ENCODE peak calls at places on chromosomes 13 and 19, in four cellular contexts. One of them, this sample, is unnamed.

GRCh38 chr19:16542045-16542893 is at the start of gene CHERP:
- DNase-seq in fibroblast of lung: peak; percentile 92
- DNase-seq in HCT116: peak; percentile 83
- DNase-seq in GM23248: peak; percentile 98
- DNase-seq in this sample: peak; percentile 98

GRCh38 chr13:57666131-57666530 is 34.6 kb downstream of the PCDH17 start:
- DNase-seq in fibroblast of lung: no peak
- DNase-seq in GM23248: no peak
- DNase-seq in HCT116: no peak
- DNase-seq in this sample: no peak

GRCh38 chr19:19354932-19355331 is 34.3 kb downstream of the MAU2 start:
- DNase-seq in HCT116: no peak
- DNase-seq in GM23248: no peak
- DNase-seq in fibroblast of lung: no peak
- DNase-seq in this sample: no peak

GRCh38 chr13:32881074-32881791 is 135.0 kb upstream of the KL start:
- DNase-seq in GM23248: peak; percentile 93
- DNase-seq in fibroblast of lung: peak; percentile 98
- DNase-seq in HCT116: no peak
- DNase-seq in this sample: no peak

GRCh38 chr13:98141938-98142426 is 912 bp upstream of the FARP1 start:
- DNase-seq in GM23248: no peak
- DNase-seq in fibroblast of lung: no peak
- DNase-seq in HCT116: no peak
- DNase-seq in this sample: peak; percentile 69

GRCh38 chr13:31733066-31733465 is 6.3 kb upstream of the RXFP2 start:
- DNase-seq in HCT116: no peak
- DNase-seq in GM23248: no peak
- DNase-seq in fibroblast of lung: peak; percentile 11
- DNase-seq in this sample: no peak

GRCh38 chr13:91946498-91947070 is 548.2 kb downstream of the GPC5 start:
- DNase-seq in GM23248: peak; percentile 1
- DNase-seq in HCT116: no peak
- DNase-seq in fibroblast of lung: peak; percentile 16
- DNase-seq in this sample: peak; percentile 63

GRCh38 chr13:63455938-63456337 is 2040.3 kb upstream of the PCDH20 start:
- DNase-seq in fibroblast of lung: no peak
- DNase-seq in HCT116: no peak
- DNase-seq in GM23248: peak; percentile 1
- DNase-seq in this sample: peak; percentile 17

GRCh38 chr19:43495082-43495481 is 9.5 kb downstream of the PHLDB3 start:
- DNase-seq in HCT116: no peak
- DNase-seq in fibroblast of lung: no peak
- DNase-seq in GM23248: no peak
- DNase-seq in this sample: no peak

GRCh38 chr19:47539747-47540311 is 25.0 kb upstream of the NAPA start:
- DNase-seq in HCT116: no peak
- DNase-seq in fibroblast of lung: no peak
- DNase-seq in GM23248: no peak
- DNase-seq in this sample: no peak

GRCh38 chr13:44622259-44622658 is 46.1 kb upstream of the TSC22D1 start:
- DNase-seq in HCT116: no peak
- DNase-seq in fibroblast of lung: no peak
- DNase-seq in GM23248: peak; percentile 30
- DNase-seq in this sample: no peak

GRCh38 chr13:106919093-106919492 is 351.2 kb upstream of the ARGLU1 start:
- DNase-seq in GM23248: no peak
- DNase-seq in HCT116: no peak
- DNase-seq in fibroblast of lung: no peak
- DNase-seq in this sample: no peak

GRCh38 chr19:54928299-54928698 is 19.0 kb downstream of the NLRP7 start:
- DNase-seq in HCT116: peak; percentile 6
- DNase-seq in GM23248: peak; percentile 12
- DNase-seq in fibroblast of lung: no peak
- DNase-seq in this sample: peak; percentile 35

GRCh38 chr19:17322854-17323253 is 11.8 kb downstream of the ANO8 start:
- DNase-seq in HCT116: no peak
- DNase-seq in GM23248: no peak
- DNase-seq in fibroblast of lung: no peak
- DNase-seq in this sample: no peak

GRCh38 chr19:33388231-33388816 is 14.8 kb downstream of the CEBPG start:
- DNase-seq in HCT116: no peak
- DNase-seq in fibroblast of lung: no peak
- DNase-seq in GM23248: no peak
- DNase-seq in this sample: no peak

GRCh38 chr19:33384983-33385382 is 11.5 kb downstream of the CEBPG start:
- DNase-seq in GM23248: no peak
- DNase-seq in HCT116: no peak
- DNase-seq in fibroblast of lung: no peak
- DNase-seq in this sample: no peak

GRCh38 chr19:33385956-33386355 is 12.4 kb downstream of the CEBPG start:
- DNase-seq in fibroblast of lung: no peak
- DNase-seq in GM23248: no peak
- DNase-seq in HCT116: no peak
- DNase-seq in this sample: no peak

GRCh38 chr19:33387351-33388230 is 14.1 kb downstream of the CEBPG start:
- DNase-seq in fibroblast of lung: no peak
- DNase-seq in GM23248: no peak
- DNase-seq in HCT116: no peak
- DNase-seq in this sample: no peak

GRCh38 chr19:33386361-33386858 is 12.9 kb downstream of the CEBPG start:
- DNase-seq in fibroblast of lung: no peak
- DNase-seq in GM23248: no peak
- DNase-seq in HCT116: no peak
- DNase-seq in this sample: no peak
- H3K4me1 ChIP-seq in fibroblast of lung: peaks cover 2% of the 10 kb centered on the region
- H3K4me1 ChIP-seq in GM23248: peaks cover 6% of the 10 kb centered on the region
- H3K4me1 ChIP-seq in HCT116: no peaks in the 10 kb centered on the region
- H3K4me1 ChIP-seq in this sample: no peaks in the 10 kb centered on the region

DNA sequence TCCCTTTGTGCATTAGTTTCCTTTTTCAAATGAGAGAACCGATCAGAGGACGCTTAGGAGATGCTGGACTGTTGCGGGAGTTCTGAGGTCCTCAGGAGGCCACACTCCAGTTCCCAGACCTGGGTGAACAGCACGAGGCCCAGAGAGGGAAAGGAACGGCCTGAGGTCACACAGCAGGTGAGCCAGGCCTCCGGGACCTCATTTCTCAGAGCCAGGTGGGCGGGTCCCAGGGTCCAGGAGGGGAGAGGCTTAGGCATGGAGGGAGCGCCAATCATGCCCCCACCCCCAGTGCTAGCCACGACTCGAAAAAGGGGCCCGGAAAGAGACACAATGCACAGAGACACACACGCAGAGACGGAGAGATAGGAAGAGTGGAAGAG is 1.8 kb downstream of the ELAVL3 start:
- DNase-seq in GM23248: no peak
- DNase-seq in HCT116: no peak
- DNase-seq in fibroblast of lung: no peak
- DNase-seq in this sample: no peak
- H3K9ac ChIP-seq in GM23248: no peak overlapping the region
- H3K9ac ChIP-seq in HCT116: no peak overlapping the region
- H3K9ac ChIP-seq in fibroblast of lung: no peak overlapping the region
- H3K9ac ChIP-seq in this sample: no peak overlapping the region

GRCh38 chr13:96994849-96995243 is 570 bp upstream of the OXGR1 start:
- DNase-seq in fibroblast of lung: no peak
- DNase-seq in GM23248: no peak
- DNase-seq in HCT116: no peak
- DNase-seq in this sample: no peak
- TF ChIP-seq EZH2 in fibroblast of lung: no peak
- TF ChIP-seq EZH2 in GM23248: no peak
- TF ChIP-seq EZH2 in HCT116: no peak
- TF ChIP-seq EZH2 in this sample: peak; percentile 14

GRCh38 chr13:48403151-48403631 is 9.7 kb downstream of the LPAR6 start:
- DNase-seq in GM23248: peak; percentile 64
- DNase-seq in HCT116: no peak
- DNase-seq in fibroblast of lung: no peak
- DNase-seq in this sample: no peak

GRCh38 chr13:48400820-48401219 is 12.1 kb downstream of the LPAR6 start:
- DNase-seq in HCT116: no peak
- DNase-seq in GM23248: peak; percentile 80
- DNase-seq in fibroblast of lung: peak; percentile 79
- DNase-seq in this sample: no peak

GRCh38 chr13:48403929-48404328 is 9.0 kb downstream of the LPAR6 start:
- DNase-seq in GM23248: peak; percentile 18
- DNase-seq in fibroblast of lung: no peak
- DNase-seq in HCT116: no peak
- DNase-seq in this sample: no peak

GRCh38 chr13:48401480-48401879 is 11.4 kb downstream of the LPAR6 start:
- DNase-seq in fibroblast of lung: no peak
- DNase-seq in HCT116: no peak
- DNase-seq in GM23248: peak; percentile 16
- DNase-seq in this sample: no peak

GRCh38 chr13:48402325-48402962 is 10.5 kb downstream of the LPAR6 start:
- DNase-seq in fibroblast of lung: no peak
- DNase-seq in GM23248: peak; percentile 47
- DNase-seq in HCT116: no peak
- DNase-seq in this sample: no peak
- H3K4me1 ChIP-seq in fibroblast of lung: peaks cover 13% of the 10 kb centered on the region
- H3K4me1 ChIP-seq in GM23248: peaks cover 75% of the 10 kb centered on the region
- H3K4me1 ChIP-seq in HCT116: no peaks in the 10 kb centered on the region
- H3K4me1 ChIP-seq in this sample: no peaks in the 10 kb centered on the region

This sample was measured in neural progenitor cell.